ENCODE peak calls at places on chromosomes 7 and 10, in eight cellular contexts. E is GF-D8; S is SJSA1; O is HFFc6; Z is EL; X is naive thymus-derived CD8-positive, alpha-beta T cell; V is neural progenitor cell; T is GM12865. L is an unnamed sample.

GRCh38 chr10:115566867-115567266 is 473.7 kb downstream of the ATRNL1 start:
- DNase-seq in E (no peak), S (no peak), O (no peak), Z (no peak), X (no peak), V (no peak), T (no peak), L (no peak)

GRCh38 chr7:129610709-129611245 is 743 bp upstream of the NRF1 start:
- DNase-seq in E (no peak), S (no peak), O (no peak), Z (no peak), X (no peak), V (peak), T (peak), L (no peak)

GRCh38 chr7:111014074-111014473 is 76.9 kb upstream of the LRRN3 start:
- DNase-seq in E (no peak), S (no peak), O (no peak), Z (no peak), X (no peak), V (no peak), T (no peak), L (no peak)

GRCh38 chr10:52316005-52316404 is 1.9 kb downstream of the DKK1 start:
- DNase-seq in E (no peak), S (no peak), O (peak), Z (peak), X (no peak), V (no peak), T (no peak), L (no peak)

GRCh38 chr7:153190452-153190851 is 430.9 kb downstream of the ACTR3B start:
- DNase-seq in E (no peak), S (no peak), O (no peak), Z (no peak), X (no peak), V (peak), T (peak), L (no peak)

GRCh38 chr7:27163776-27164380 is 1.5 kb downstream of the HOXA9 start:
- DNase-seq in E (no peak), S (no peak), O (no peak), Z (no peak), X (no peak), V (no peak), T (no peak), L (no peak)

GRCh38 chr7:116449441-116449840 is 50.1 kb upstream of the CAV2 start:
- DNase-seq in E (no peak), S (no peak), O (no peak), Z (no peak), X (no peak), V (no peak), T (no peak), L (no peak)

GRCh38 chr7:80146561-80146960 is 11.9 kb downstream of the GNAI1 start:
- DNase-seq in E (no peak), S (no peak), O (no peak), Z (no peak), X (no peak), V (no peak), T (no peak), L (no peak)

GRCh38 chr7:44534501-44534900 is 6.6 kb downstream of the NPC1L1 start:
- DNase-seq in E (no peak), S (no peak), O (no peak), Z (peak), X (peak), V (peak), T (peak), L (peak)

GRCh38 chr10:58753425-58753824 is 240.8 kb downstream of the BICC1 start:
- DNase-seq in E (no peak), S (no peak), O (no peak), Z (no peak), X (no peak), V (no peak), T (no peak), L (no peak)

GRCh38 chr7:99106869-99107268 is 37.0 kb downstream of the SMURF1 start:
- DNase-seq in E (no peak), S (no peak), O (no peak), Z (no peak), X (no peak), V (no peak), T (no peak), L (no peak)

GRCh38 chr7:116948934-116949333 is 4.4 kb upstream of the ST7 start:
- DNase-seq in E (no peak), S (no peak), O (no peak), Z (no peak), X (no peak), V (no peak), T (no peak), L (no peak)

GRCh38 chr7:42070068-42070467 is 166.9 kb downstream of the GLI3 start:
- DNase-seq in E (no peak), S (no peak), O (peak), Z (peak), X (no peak), V (no peak), T (no peak), L (no peak)

GRCh38 chr10:103759100-103759781 is 96.1 kb downstream of the SH3PXD2A start:
- DNase-seq in E (peak), S (no peak), O (peak), Z (peak), X (no peak), V (no peak), T (peak), L (peak)

GRCh38 chr7:28125381-28126046 is 55.1 kb downstream of the JAZF1 start:
- DNase-seq in E (no peak), S (no peak), O (peak), Z (no peak), X (no peak), V (no peak), T (no peak), L (no peak)

GRCh38 chr7:129493555-129493954 is 8.8 kb upstream of the SMKR1 start:
- DNase-seq in E (no peak), S (no peak), O (peak), Z (no peak), X (no peak), V (no peak), T (peak), L (no peak)

GRCh38 chr7:108083980-108084379 is 46.2 kb downstream of the LAMB4 start:
- DNase-seq in E (no peak), S (no peak), O (no peak), Z (peak), X (no peak), V (no peak), T (no peak), L (no peak)

GRCh38 chr7:105388373-105389089 is at the start of gene SRPK2:
- DNase-seq in E (peak), S (peak), O (peak), Z (peak), X (peak), V (peak), T (peak), L (peak)

GRCh38 chr7:24917510-24918239 is 62.3 kb downstream of the OSBPL3 start:
- DNase-seq in E (no peak), S (no peak), O (peak), Z (peak), X (no peak), V (no peak), T (peak), L (no peak)

GRCh38 chr7:33444501-33444900 is 315.1 kb downstream of the BBS9 start:
- DNase-seq in E (no peak), S (no peak), O (no peak), Z (no peak), X (no peak), V (no peak), T (no peak), L (no peak)

GRCh38 chr10:117462424-117462792 is 80.1 kb upstream of the EMX2 start:
- DNase-seq in E (no peak), S (no peak), O (no peak), Z (peak), X (no peak), V (peak), T (no peak), L (no peak)

GRCh38 chr10:93749218-93749799 is 8.4 kb upstream of the LGI1 start:
- DNase-seq in E (no peak), S (no peak), O (no peak), Z (no peak), X (no peak), V (peak), T (no peak), L (no peak)

GRCh38 chr10:90031776-90032175 is 330.4 kb downstream of the KIF20B start:
- DNase-seq in E (no peak), S (no peak), O (no peak), Z (no peak), X (no peak), V (no peak), T (no peak), L (no peak)

GRCh38 chr7:102890292-102890970 is 22.4 kb upstream of the LRRC17 start:
- DNase-seq in E (peak), S (no peak), O (peak), Z (peak), X (no peak), V (no peak), T (no peak), L (no peak)

GRCh38 chr7:130461256-130461655 is 20.4 kb upstream of the CEP41 start:
- DNase-seq in E (no peak), S (no peak), O (no peak), Z (peak), X (no peak), V (no peak), T (no peak), L (no peak)

GRCh38 chr7:124552217-124552616 is 213.4 kb downstream of the GPR37 start:
- DNase-seq in E (no peak), S (no peak), O (no peak), Z (peak), X (no peak), V (no peak), T (no peak), L (no peak)

GRCh38 chr10:121313119-121313858 is 285.0 kb downstream of the FGFR2 start:
- DNase-seq in E (no peak), S (no peak), O (no peak), Z (no peak), X (no peak), V (no peak), T (no peak), L (no peak)

GRCh38 chr10:80996615-80997193 is 459.0 kb downstream of the SH2D4B start:
- DNase-seq in E (no peak), S (no peak), O (no peak), Z (no peak), X (no peak), V (no peak), T (no peak), L (no peak)

GRCh38 chr7:111089822-111090426 is 1.0 kb upstream of the LRRN3 start:
- DNase-seq in E (no peak), S (no peak), O (peak), Z (peak), X (no peak), V (peak), T (peak), L (no peak)

GRCh38 chr10:132493246-132493755 is 44.3 kb upstream of the INPP5A start:
- DNase-seq in E (no peak), S (peak), O (no peak), Z (no peak), X (no peak), V (no peak), T (no peak), L (no peak)

GRCh38 chr7:143811-144453 is 48.4 kb upstream of the FAM20C start:
- DNase-seq in E (no peak), S (no peak), O (no peak), Z (no peak), X (no peak), V (no peak), T (no peak), L (no peak)

GRCh38 chr7:32390210-32390609 is 100.0 kb downstream of the LSM5 start:
- DNase-seq in E (no peak), S (no peak), O (no peak), Z (no peak), X (no peak), V (no peak), T (no peak), L (no peak)

GRCh38 chr10:119826777-119827176 is 45.9 kb downstream of the MCMBP start:
- DNase-seq in E (no peak), S (no peak), O (no peak), Z (peak), X (no peak), V (no peak), T (no peak), L (no peak)

L was measured in CD4-positive, alpha-beta T cell.